ENCODE peak calls at places on chromosomes 12 and 14, in four cellular contexts. One of them, this sample, is unnamed.
A peak's percentile ranks its signal among the peaks of the same experiment; 100 is the strongest.

GRCh38 chr14:68466491-68466977 is 326.3 kb downstream of the ZFP36L1 start:
- DNase-seq in CD8-positive, alpha-beta memory T cell: no peak
- DNase-seq in AG04449: peak; percentile 70
- DNase-seq in amniotic stem cell: peak; percentile 45
- DNase-seq in this sample: no peak

GRCh38 chr12:116980083-116980482 is 69.3 kb downstream of the FBXW8 start:
- DNase-seq in CD8-positive, alpha-beta memory T cell: no peak
- DNase-seq in AG04449: no peak
- DNase-seq in amniotic stem cell: no peak
- DNase-seq in this sample: no peak

GRCh38 chr14:38838049-38838978 is 264.7 kb downstream of the SEC23A start:
- DNase-seq in CD8-positive, alpha-beta memory T cell: no peak
- DNase-seq in AG04449: no peak
- DNase-seq in amniotic stem cell: no peak
- DNase-seq in this sample: no peak

GRCh38 chr12:53991077-53991460 is 6.1 kb downstream of the HOXC10 start:
- DNase-seq in CD8-positive, alpha-beta memory T cell: no peak
- DNase-seq in AG04449: no peak
- DNase-seq in amniotic stem cell: no peak
- DNase-seq in this sample: no peak

GRCh38 chr12:49264466-49264872 is 413 bp upstream of the TUBA1C start:
- DNase-seq in CD8-positive, alpha-beta memory T cell: peak; percentile 39
- DNase-seq in AG04449: no peak
- DNase-seq in amniotic stem cell: no peak
- DNase-seq in this sample: no peak

GRCh38 chr12:122133192-122133950 is 40.6 kb downstream of the IL31 start:
- DNase-seq in CD8-positive, alpha-beta memory T cell: no peak
- DNase-seq in AG04449: no peak
- DNase-seq in amniotic stem cell: no peak
- DNase-seq in this sample: no peak

GRCh38 chr14:85731198-85731597 is 201.3 kb downstream of the FLRT2 start:
- DNase-seq in CD8-positive, alpha-beta memory T cell: no peak
- DNase-seq in AG04449: no peak
- DNase-seq in amniotic stem cell: no peak
- DNase-seq in this sample: no peak

GRCh38 chr12:6769003-6769389 is 2.8 kb downstream of the PTMS start:
- DNase-seq in CD8-positive, alpha-beta memory T cell: no peak
- DNase-seq in AG04449: no peak
- DNase-seq in amniotic stem cell: peak; percentile 16
- DNase-seq in this sample: no peak

GRCh38 chr12:63103489-63104131 is 47.4 kb downstream of the AVPR1A start:
- DNase-seq in CD8-positive, alpha-beta memory T cell: no peak
- DNase-seq in AG04449: no peak
- DNase-seq in amniotic stem cell: no peak
- DNase-seq in this sample: no peak

GRCh38 chr14:24366664-24367505 is 1.1 kb upstream of the NFATC4 start:
- DNase-seq in CD8-positive, alpha-beta memory T cell: peak; percentile 27
- DNase-seq in AG04449: peak; percentile 81
- DNase-seq in amniotic stem cell: peak; percentile 86
- DNase-seq in this sample: peak; percentile 58

GRCh38 chr12:64672925-64673409 is 62.7 kb downstream of the RASSF3 start:
- DNase-seq in CD8-positive, alpha-beta memory T cell: peak; percentile 54
- DNase-seq in AG04449: no peak
- DNase-seq in amniotic stem cell: no peak
- DNase-seq in this sample: no peak

GRCh38 chr12:112112423-112113132 is 4.0 kb upstream of the NAA25 start:
- DNase-seq in CD8-positive, alpha-beta memory T cell: no peak
- DNase-seq in AG04449: no peak
- DNase-seq in amniotic stem cell: no peak
- DNase-seq in this sample: no peak

GRCh38 chr12:57171668-57172067 is 24.2 kb upstream of the LRP1-AS start:
- DNase-seq in CD8-positive, alpha-beta memory T cell: no peak
- DNase-seq in AG04449: no peak
- DNase-seq in amniotic stem cell: peak; percentile 49
- DNase-seq in this sample: no peak

GRCh38 chr14:104171948-104172347 is 33.6 kb downstream of the KIF26A start:
- DNase-seq in CD8-positive, alpha-beta memory T cell: no peak
- DNase-seq in AG04449: no peak
- DNase-seq in amniotic stem cell: no peak
- DNase-seq in this sample: no peak

GRCh38 chr14:22546722-22547071 is 42.3 kb downstream of the DAD1 start:
- DNase-seq in CD8-positive, alpha-beta memory T cell: no peak
- DNase-seq in AG04449: no peak
- DNase-seq in amniotic stem cell: no peak
- DNase-seq in this sample: no peak

GRCh38 chr14:52641745-52642144 is 53.6 kb downstream of the ERO1A start:
- DNase-seq in CD8-positive, alpha-beta memory T cell: no peak
- DNase-seq in AG04449: no peak
- DNase-seq in amniotic stem cell: no peak
- DNase-seq in this sample: no peak

GRCh38 chr12:120290541-120291312 is 976 bp downstream of the RNU4-2 start:
- DNase-seq in CD8-positive, alpha-beta memory T cell: peak; percentile 28
- DNase-seq in AG04449: no peak
- DNase-seq in amniotic stem cell: no peak
- DNase-seq in this sample: no peak